ENCODE peak calls at places on chromosome 12, in seven cellular contexts. J, K, O, Z, Q, W and H are unnamed samples. For H3K4me1, the result is how much of the 10 kb centered on the place peaks cover.

GRCh38 chr12:19755141-19755540 is 315.8 kb downstream of the AEBP2 start:
- DNase-seq in J (no peak), K (no peak), O (no peak), Z (no peak), Q (no peak), W (no peak), H (no peak)

GRCh38 chr12:29519585-29520182 is 22.2 kb upstream of the OVCH1 start:
- DNase-seq in J (no peak), K (peak), O (no peak), Z (peak), Q (peak), W (no peak), H (no peak)

GRCh38 chr12:110590806-110591326 is 7.7 kb upstream of the PPTC7 start:
- DNase-seq in J (no peak), K (no peak), O (no peak), Z (no peak), Q (no peak), W (no peak), H (no peak)

GRCh38 chr12:104427547-104427938 is 29.2 kb upstream of the CHST11 start:
- DNase-seq in J (no peak), K (no peak), O (no peak), Z (no peak), Q (no peak), W (no peak), H (no peak)

GRCh38 chr12:104376650-104377506 is 73.3 kb downstream of the EID3 start:
- DNase-seq in J (no peak), K (no peak), O (no peak), Z (no peak), Q (no peak), W (no peak), H (no peak)

GRCh38 chr12:100576311-100577036 is 3.0 kb downstream of the GAS2L3 start:
- DNase-seq in J (no peak), K (peak), O (no peak), Z (peak), Q (no peak), W (no peak), H (no peak)

GRCh38 chr12:7981446-7981845 is 45.5 kb upstream of the SLC2A3 start:
- DNase-seq in J (no peak), K (no peak), O (no peak), Z (no peak), Q (no peak), W (no peak), H (no peak)

GRCh38 chr12:6369916-6370575 is 5.3 kb downstream of the SCNN1A start:
- DNase-seq in J (no peak), K (no peak), O (no peak), Z (no peak), Q (no peak), W (no peak), H (peak)

GRCh38 chr12:88471641-88472040 is 108.6 kb downstream of the KITLG start:
- DNase-seq in J (no peak), K (no peak), O (no peak), Z (peak), Q (no peak), W (peak), H (no peak)

GRCh38 chr12:6288235-6288634 is 22.2 kb upstream of the PLEKHG6 start:
- DNase-seq in J (no peak), K (no peak), O (no peak), Z (no peak), Q (no peak), W (no peak), H (no peak)

GRCh38 chr12:103114296-103115055 is 157.0 kb downstream of the ASCL1 start:
- DNase-seq in J (no peak), K (no peak), O (no peak), Z (no peak), Q (no peak), W (no peak), H (no peak)

GRCh38 chr12:128687851-128688250 is 135.9 kb downstream of the SLC15A4 start:
- DNase-seq in J (no peak), K (no peak), O (no peak), Z (no peak), Q (no peak), W (no peak), H (no peak)

GRCh38 chr12:42201061-42201460 is 37.0 kb downstream of the YAF2 start:
- DNase-seq in J (no peak), K (no peak), O (no peak), Z (no peak), Q (no peak), W (no peak), H (no peak)

GRCh38 chr12:102043928-102044327 is 17.9 kb downstream of the WASHC3 start:
- DNase-seq in J (no peak), K (no peak), O (no peak), Z (no peak), Q (no peak), W (no peak), H (no peak)

GRCh38 chr12:32134144-32134888 is 27.7 kb downstream of the BICD1 start:
- DNase-seq in J (no peak), K (peak), O (no peak), Z (no peak), Q (no peak), W (no peak), H (no peak)

GRCh38 chr12:65778268-65779090 is 45.8 kb upstream of the HMGA2 start:
- DNase-seq in J (no peak), K (peak), O (no peak), Z (no peak), Q (no peak), W (no peak), H (no peak)

GRCh38 chr12:120830052-120830940 is 73.9 kb downstream of the SPPL3 start:
- DNase-seq in J (no peak), K (no peak), O (no peak), Z (no peak), Q (no peak), W (no peak), H (no peak)

GRCh38 chr12:49345048-49345839 is 1.4 kb upstream of the DNAJC22 start:
- DNase-seq in J (no peak), K (no peak), O (peak), Z (no peak), Q (peak), W (no peak), H (peak)

DNA sequence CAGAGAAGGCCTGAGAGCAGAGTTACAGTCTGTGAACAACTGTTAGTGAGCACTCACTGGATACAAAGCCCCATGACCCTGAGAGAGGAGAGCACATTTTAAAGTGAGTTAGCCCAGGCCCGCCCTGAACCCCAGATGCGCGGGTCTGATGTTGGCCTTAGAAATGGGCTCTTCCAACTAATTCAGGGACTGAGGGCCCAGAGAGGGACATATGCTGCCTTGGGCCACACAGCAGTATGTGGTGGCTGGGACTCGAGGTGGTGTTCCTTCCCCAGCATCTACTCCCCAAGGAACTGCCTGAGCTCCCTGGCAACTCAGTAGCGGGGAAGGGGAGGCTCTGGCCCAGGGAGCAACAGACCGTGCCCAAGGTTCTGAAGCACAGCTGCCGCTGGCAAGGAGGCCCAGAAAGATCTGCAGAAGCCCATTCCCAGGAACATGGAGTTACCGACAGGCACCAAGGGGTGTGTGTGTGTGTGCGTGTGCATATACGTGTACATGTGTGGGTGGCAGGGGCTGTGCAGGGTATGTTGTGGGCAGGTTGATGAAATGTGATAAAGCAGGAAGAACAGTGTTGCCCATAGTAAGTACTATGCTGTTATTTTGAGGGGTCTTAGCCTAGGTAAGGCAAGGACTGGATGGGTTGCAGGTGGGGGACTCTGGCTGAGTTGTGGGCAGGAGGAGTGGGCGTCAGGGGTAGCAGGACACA is 40.5 kb downstream of the KRT80 start:
- DNase-seq in J (no peak), K (no peak), O (no peak), Z (no peak), Q (no peak), W (no peak), H (no peak)
- H3K4me1 ChIP-seq in J (half or more), K (under half), O (under half), Z (half or more), Q (under half), W (under half), H (under half)

DNA sequence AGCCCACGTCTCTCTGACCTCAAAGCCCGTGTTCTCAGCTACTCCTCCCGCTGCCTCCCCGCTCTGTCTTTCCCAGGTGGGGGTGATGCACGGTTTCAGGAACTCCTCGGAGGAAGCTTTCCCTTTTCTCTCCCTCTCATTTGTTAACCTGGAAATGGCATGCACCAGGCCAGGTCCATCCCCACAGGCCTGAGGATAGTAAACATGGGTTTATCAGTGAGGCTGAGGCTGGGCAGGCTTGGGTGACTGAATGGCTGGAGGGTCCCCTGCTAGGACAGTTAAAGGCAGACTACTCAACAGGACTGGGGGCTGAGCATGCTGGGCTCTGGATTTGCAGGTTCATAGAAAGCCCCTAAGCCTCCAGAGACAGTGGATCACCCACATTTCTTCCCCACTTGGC is 7.6 kb downstream of the WSCD2 start:
- DNase-seq in J (no peak), K (no peak), O (no peak), Z (no peak), Q (no peak), W (no peak), H (no peak)
- H3K4me3 ChIP-seq in J (no peak), K (no peak), O (no peak), Z (no peak), Q (no peak), W (no peak), H (no peak)

GRCh38 chr12:109169676-109170075 is 53.3 kb downstream of the ACACB start:
- DNase-seq in J (no peak), K (no peak), O (no peak), Z (no peak), Q (no peak), W (no peak), H (no peak)
- H3K27ac ChIP-seq in J (no peak), K (no peak), O (no peak), Z (no peak), Q (no peak), W (peak), H (no peak)

DNA sequence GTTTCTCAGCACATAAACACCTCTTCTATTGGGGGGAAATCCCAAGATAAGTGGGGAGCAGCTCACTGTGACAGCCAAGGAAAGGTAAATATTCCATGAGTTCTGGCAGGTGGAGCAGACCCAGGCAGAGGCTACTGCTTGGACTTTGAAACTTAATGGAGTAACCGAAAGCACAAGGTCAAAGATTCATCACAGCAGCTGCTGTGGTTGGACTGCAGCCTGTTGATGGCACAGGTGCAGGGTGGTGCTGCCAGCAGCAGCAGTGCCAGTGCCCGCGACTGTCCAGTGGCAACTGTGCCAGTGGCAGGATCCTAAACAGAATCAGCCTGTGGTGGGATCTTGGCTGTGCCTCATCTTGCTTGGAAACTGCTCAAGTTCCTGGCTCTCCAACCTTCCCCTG is 81.4 kb upstream of the ARID2 start:
- DNase-seq in J (peak), K (no peak), O (no peak), Z (no peak), Q (no peak), W (peak), H (peak)
- H3K4me1 ChIP-seq in J (under half), K (under half), O (under half), Z (under half), Q (under half), W (under half), H (under half)

GRCh38 chr12:51428256-51428655 is 3.6 kb downstream of the SLC4A8 start:
- DNase-seq in J (no peak), K (no peak), O (no peak), Z (no peak), Q (no peak), W (no peak), H (no peak)

GRCh38 chr12:51421266-51421884 is 3.3 kb upstream of the SLC4A8 start:
- DNase-seq in J (no peak), K (peak), O (no peak), Z (peak), Q (peak), W (no peak), H (peak)

GRCh38 chr12:51424094-51424661 is 453 bp upstream of the SLC4A8 start:
- DNase-seq in J (no peak), K (no peak), O (no peak), Z (no peak), Q (no peak), W (no peak), H (no peak)

GRCh38 chr12:51429705-51430104 is 5.1 kb downstream of the SLC4A8 start:
- DNase-seq in J (no peak), K (no peak), O (no peak), Z (no peak), Q (no peak), W (no peak), H (no peak)

GRCh38 chr12:51424662-51425539 is at the start of gene SLC4A8:
- DNase-seq in J (peak), K (peak), O (peak), Z (peak), Q (peak), W (peak), H (peak)
- H3K4me3 ChIP-seq in J (peak), K (peak), O (peak), Z (peak), Q (peak), W (peak), H (peak)